ENCODE peak calls at places on chromosomes 7 and 10, in seven cellular contexts. H is NCI-H345, N is AG09309, S is A172, O is GOT3, V is LHCN-M2, E is epithelial cell of esophagus. A is an unnamed sample.

GRCh38 chr10:75450062-75450429 is 18.6 kb downstream of the LRMDA start:
- DNase-seq in O (no peak), H (no peak), E (no peak), V (no peak), N (no peak), S (no peak), A (no peak)

GRCh38 chr10:59323036-59323459 is 39.3 kb downstream of the FAM13C start:
- DNase-seq in E (no peak), H (no peak), V (peak; percentile 99), N (no peak), O (no peak), S (no peak), A (no peak)

GRCh38 chr7:3592438-3593134 is 291.5 kb downstream of the SDK1 start:
- DNase-seq in S (no peak), H (peak; percentile 84), O (no peak), E (no peak), N (no peak), V (no peak), A (no peak)

GRCh38 chr10:124117511-124117785 is 24.1 kb upstream of the CHST15 start:
- DNase-seq in H (no peak), S (no peak), N (no peak), E (no peak), V (no peak), O (no peak), A (no peak)

GRCh38 chr10:119139464-119140067 is 25.9 kb downstream of the SFXN4 start:
- DNase-seq in S (peak; percentile 56), E (peak; percentile 56), V (peak; percentile 14), O (no peak), N (no peak), H (peak; percentile 1), A (no peak)

GRCh38 chr10:50851884-50852671 is 33.3 kb downstream of the A1CF start:
- DNase-seq in O (no peak), V (no peak), N (no peak), S (no peak), E (no peak), H (no peak), A (no peak)

GRCh38 chr7:28554791-28555471 is 142.6 kb downstream of the CREB5 start:
- DNase-seq in H (no peak), V (no peak), O (no peak), N (no peak), S (no peak), E (no peak), A (no peak)

GRCh38 chr10:48505394-48506112 is 99.3 kb downstream of the ARHGAP22 start:
- DNase-seq in N (no peak), V (no peak), E (no peak), O (no peak), H (no peak), S (no peak), A (no peak)

GRCh38 chr10:26445411-26446031 is 7.4 kb downstream of the APBB1IP start:
- DNase-seq in V (no peak), H (no peak), O (no peak), E (no peak), S (no peak), N (peak; percentile 60), A (no peak)

GRCh38 chr10:85858776-85859515 is 507.6 kb downstream of the GRID1 start:
- DNase-seq in N (no peak), O (no peak), E (peak; percentile 4), S (no peak), V (no peak), H (no peak), A (peak; percentile 44)

GRCh38 chr10:35684625-35685024 is 42.5 kb upstream of the FZD8 start:
- DNase-seq in N (no peak), O (no peak), S (no peak), H (no peak), V (no peak), E (no peak), A (no peak)

GRCh38 chr7:112571852-112572607 is 91.2 kb downstream of the LSMEM1 start:
- DNase-seq in N (no peak), O (no peak), S (no peak), E (peak; percentile 31), V (no peak), H (no peak), A (no peak)

GRCh38 chr10:58585425-58585824 is 72.8 kb downstream of the BICC1 start:
- DNase-seq in V (no peak), O (no peak), S (no peak), N (no peak), H (no peak), E (no peak), A (no peak)

GRCh38 chr7:143391462-143392404 is 10.6 kb downstream of the ZYX start:
- DNase-seq in S (peak; percentile 54), N (no peak), E (no peak), H (no peak), O (peak; percentile 41), V (peak; percentile 91), A (no peak)

GRCh38 chr7:157020514-157021070 is 10.1 kb upstream of the MNX1 start:
- DNase-seq in N (no peak), H (no peak), O (no peak), E (no peak), V (no peak), S (no peak), A (no peak)

GRCh38 chr10:76892766-76893479 is 744.7 kb downstream of the KCNMA1 start:
- DNase-seq in E (no peak), N (no peak), H (no peak), S (no peak), V (no peak), O (no peak), A (no peak)

GRCh38 chr10:28429573-28430216 is 103.2 kb upstream of the WAC start:
- DNase-seq in N (no peak), S (peak; percentile 75), O (no peak), H (no peak), E (no peak), V (peak; percentile 38), A (no peak)

GRCh38 chr10:98090822-98091221 is 43.6 kb upstream of the R3HCC1L start:
- DNase-seq in O (no peak), V (no peak), N (no peak), E (no peak), H (no peak), S (no peak), A (no peak)

GRCh38 chr7:86733783-86734182 is 90.1 kb downstream of the GRM3 start:
- DNase-seq in S (peak; percentile 44), V (peak; percentile 8), H (no peak), O (no peak), E (peak; percentile 8), N (no peak), A (no peak)

GRCh38 chr7:156947120-156947843 is 2.2 kb upstream of the NOM1 start:
- DNase-seq in E (no peak), S (no peak), O (no peak), V (peak; percentile 8), H (peak; percentile 32), N (no peak), A (no peak)

GRCh38 chr10:114408968-114409444 is 4.7 kb upstream of the AFAP1L2 start:
- DNase-seq in O (no peak), V (peak; percentile 15), E (peak; percentile 52), N (no peak), H (no peak), S (no peak), A (no peak)

GRCh38 chr7:33832326-33832725 is 73.0 kb upstream of the BMPER start:
- DNase-seq in S (no peak), H (no peak), E (no peak), O (no peak), V (no peak), N (no peak), A (no peak)

GRCh38 chr7:127955051-127955531 is 76.1 kb downstream of the LRRC4 start:
- DNase-seq in N (no peak), H (no peak), E (no peak), O (no peak), V (no peak), S (no peak), A (no peak)

GRCh38 chr7:92830532-92831110 is 5.8 kb downstream of the CDK6 start:
- DNase-seq in S (no peak), V (no peak), O (no peak), H (no peak), E (peak; percentile 35), N (no peak), A (no peak)

GRCh38 chr10:15169555-15170407 is 1.3 kb upstream of the NMT2 start:
- DNase-seq in O (no peak), S (no peak), E (no peak), H (no peak), N (no peak), V (peak; percentile 59), A (peak; percentile 91)

GRCh38 chr7:149615690-149616270 is 118.2 kb upstream of the ZNF746 start:
- DNase-seq in H (no peak), E (no peak), N (no peak), V (no peak), S (no peak), O (no peak), A (no peak)

GRCh38 chr7:15012135-15012534 is 109.6 kb upstream of the DGKB start:
- DNase-seq in O (no peak), S (no peak), E (no peak), V (no peak), H (no peak), N (no peak), A (no peak)

GRCh38 chr7:88291401-88292173 is 15.1 kb downstream of the STEAP4 start:
- DNase-seq in O (no peak), S (peak; percentile 86), E (peak; percentile 95), H (no peak), N (no peak), V (peak; percentile 67), A (no peak)